ENCODE peak calls at places on chromosomes 12 and 14, in ten cellular contexts. E is fibroblast of the aortic adventitia, M is heart right ventricle, B is psoas muscle, Y is prostate gland, O is bronchial epithelial cell, X is AG04450, F is keratinocyte, N is sigmoid colon, V is pancreas. W is an unnamed sample.

GRCh38 chr14:21476526-21476924 is 234 bp downstream of the RAB2B start:
- DNase-seq in E (no peak), B (peak; percentile 88), M (peak; percentile 86), F (peak; percentile 48), V (peak; percentile 90), Y (peak; percentile 91), X (no peak), O (peak; percentile 69), N (peak; percentile 93), W (no peak)

GRCh38 chr14:105398726-105399440 is 545 bp downstream of the TEX22 start:
- DNase-seq in E (no peak), B (no peak), N (no peak), Y (no peak), O (no peak), M (no peak), V (no peak), F (no peak), X (no peak), W (no peak)

GRCh38 chr14:21109377-21110260 is 8.8 kb downstream of the TMEM253 start:
- DNase-seq in N (no peak), E (no peak), B (no peak), X (no peak), V (no peak), O (peak; percentile 69), F (no peak), M (no peak), Y (no peak), W (no peak)

GRCh38 chr14:104368751-104369100 is 210.8 kb upstream of the C14orf180 start:
- DNase-seq in O (no peak), Y (no peak), V (peak; percentile 43), X (no peak), E (no peak), N (no peak), B (no peak), F (no peak), M (peak; percentile 5), W (no peak)

GRCh38 chr12:6332459-6332858 is 9.4 kb downstream of the TNFRSF1A start:
- DNase-seq in E (peak; percentile 77), O (peak; percentile 98), V (no peak), N (no peak), Y (no peak), X (no peak), M (no peak), B (no peak), F (no peak), W (no peak)

GRCh38 chr12:103829092-103829491 is 11.9 kb downstream of the NT5DC3 start:
- DNase-seq in V (no peak), O (no peak), E (peak; percentile 18), F (no peak), Y (no peak), M (no peak), B (no peak), N (no peak), X (no peak), W (no peak)

GRCh38 chr14:67492538-67492937 is 4.0 kb upstream of the TMEM229B start:
- DNase-seq in X (no peak), B (no peak), N (no peak), V (no peak), Y (no peak), E (no peak), O (no peak), M (no peak), F (no peak), W (no peak)

GRCh38 chr12:62834406-62834805 is 100.5 kb downstream of the PPM1H start:
- DNase-seq in V (no peak), B (no peak), F (no peak), Y (no peak), M (peak; percentile 22), O (no peak), N (peak; percentile 89), X (no peak), E (peak; percentile 12), W (no peak)

GRCh38 chr12:95147836-95148235 is 69.4 kb downstream of the FGD6 start:
- DNase-seq in V (no peak), X (no peak), B (no peak), Y (no peak), E (no peak), O (no peak), N (no peak), M (no peak), F (no peak), W (no peak)

GRCh38 chr14:72716471-72716870 is 177.4 kb downstream of the DPF3 start:
- DNase-seq in M (no peak), X (no peak), O (no peak), V (no peak), F (no peak), Y (no peak), E (peak; percentile 23), N (peak; percentile 38), B (no peak), W (no peak)

GRCh38 chr12:100020370-100020769 is 35.6 kb upstream of the ANKS1B start:
- DNase-seq in Y (no peak), O (no peak), B (no peak), X (no peak), M (no peak), N (no peak), V (no peak), F (no peak), E (no peak), W (no peak)

GRCh38 chr12:9792961-9793617 is 32.4 kb upstream of the CD69 start:
- DNase-seq in V (no peak), B (no peak), O (peak; percentile 70), F (no peak), M (no peak), E (peak; percentile 46), Y (no peak), X (peak; percentile 8), N (no peak), W (no peak)

GRCh38 chr14:104585966-104586702 is 6.6 kb downstream of the C14orf180 start:
- DNase-seq in X (no peak), F (no peak), Y (no peak), M (peak; percentile 71), N (no peak), B (no peak), V (peak; percentile 54), O (no peak), E (no peak), W (no peak)

DNA sequence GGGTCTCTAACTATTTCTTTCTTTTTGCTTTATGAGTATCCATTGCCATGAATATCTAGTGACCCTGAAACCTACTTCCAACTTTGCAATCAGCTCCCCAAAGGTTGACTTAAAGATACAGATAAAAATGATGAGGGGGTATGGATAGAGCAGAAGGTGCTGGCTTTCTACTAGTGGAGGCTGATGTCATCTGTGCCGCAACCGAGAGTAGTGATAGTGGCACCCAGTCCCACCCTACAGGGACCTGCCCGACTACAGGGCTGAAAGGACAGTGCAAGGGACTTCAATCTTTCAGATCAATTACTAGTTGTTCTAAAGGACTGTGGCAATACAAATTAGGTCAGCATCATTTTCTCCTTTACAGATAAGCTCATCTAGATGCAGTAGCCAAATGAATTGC is 806.0 kb downstream of the VRK1 start:
- DNase-seq in B (no peak), Y (no peak), V (no peak), O (no peak), E (no peak), F (no peak), X (no peak), M (no peak), N (no peak), W (no peak)
- TF ChIP-seq CTCF in B (no peak), Y (no peak), V (no peak), O (no peak), E (no peak), F (no peak), X (no peak), M (no peak), N (no peak), W (no peak)

GRCh38 chr12:130881046-130881445 is 9.2 kb downstream of the RAN start:
- DNase-seq in V (no peak), M (no peak), N (peak; percentile 10), F (no peak), E (no peak), B (no peak), O (no peak), X (no peak), Y (no peak), W (no peak)

GRCh38 chr12:130878193-130879185 is 6.6 kb downstream of the RAN start:
- DNase-seq in Y (no peak), B (no peak), M (no peak), X (no peak), O (no peak), F (no peak), N (peak; percentile 11), E (no peak), V (no peak), W (no peak)

GRCh38 chr12:130879781-130880389 is 8.0 kb downstream of the RAN start:
- DNase-seq in V (no peak), X (no peak), M (no peak), O (no peak), F (no peak), B (no peak), E (no peak), Y (no peak), N (peak; percentile 47), W (no peak)

GRCh38 chr12:130880411-130880885 is 8.6 kb downstream of the RAN start:
- DNase-seq in F (no peak), M (no peak), Y (no peak), N (peak; percentile 24), B (no peak), V (no peak), O (no peak), X (no peak), E (no peak), W (no peak)

GRCh38 chr12:130879212-130879686 is 7.4 kb downstream of the RAN start:
- DNase-seq in O (no peak), N (peak; percentile 61), B (no peak), Y (no peak), F (no peak), V (no peak), E (no peak), X (no peak), M (no peak), W (no peak)
- H3K4me3 ChIP-seq in O (no peak overlapping the region), N (no peak overlapping the region), B (no peak overlapping the region), Y (no peak overlapping the region), F (no peak overlapping the region), V (no peak overlapping the region), E (no peak overlapping the region), X (no peak overlapping the region), M (no peak overlapping the region), W (no peak overlapping the region)

GRCh38 chr12:12202747-12203146 is 64.1 kb downstream of the LRP6 start:
- DNase-seq in E (no peak), X (no peak), V (no peak), N (no peak), B (no peak), Y (no peak), O (no peak), M (no peak), F (no peak), W (no peak)
- TF ChIP-seq CTCF in E (peak; percentile 21), X (no peak), V (no peak), N (no peak), B (no peak), Y (no peak), O (no peak), M (no peak), F (no peak), W (no peak)

DNA sequence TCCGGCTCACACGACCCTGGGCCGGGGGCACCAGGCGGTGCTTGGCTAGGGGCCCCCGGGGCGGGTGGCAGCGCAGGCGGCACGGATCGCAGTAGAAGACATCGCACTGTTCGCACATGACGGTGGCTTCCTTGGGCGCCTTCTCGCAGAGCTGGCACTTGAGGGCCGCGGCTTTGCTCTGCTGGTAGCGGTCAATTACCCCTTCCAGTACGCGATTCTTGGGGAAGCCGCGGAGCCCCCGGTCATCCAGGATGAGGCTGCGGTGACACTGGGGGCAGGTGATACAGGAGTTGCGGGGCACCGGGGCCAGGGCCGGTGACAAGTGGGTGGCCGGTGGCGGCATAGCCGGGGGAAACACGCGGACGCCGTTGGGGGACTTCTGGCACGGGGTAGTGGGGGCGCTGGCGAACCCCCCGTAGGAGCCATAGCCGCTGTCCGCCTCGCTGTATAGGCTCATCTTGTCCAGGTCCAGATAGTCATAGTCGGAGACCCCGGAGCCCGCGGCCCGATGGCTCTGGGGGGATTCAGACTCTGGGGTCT is 553 bp downstream of the TRIM9 start:
- DNase-seq in M (peak; percentile 16), E (no peak), O (no peak), V (peak; percentile 81), B (peak; percentile 19), F (no peak), Y (no peak), N (peak; percentile 66), X (no peak), W (no peak)
- H3K4me3 ChIP-seq in M (peak overlapping the region; percentile 61), E (peak overlapping the region; percentile 65), O (peak overlapping the region; percentile 67), V (peak overlapping the region; percentile 52), B (peak overlapping the region; percentile 75), F (peak overlapping the region; percentile 65), Y (peak overlapping the region; percentile 43), N (peak overlapping the region; percentile 64), X (peak overlapping the region; percentile 62), W (peak overlapping the region; percentile 53)